ENCODE peak calls at places on chromosomes 5 and 9, in ten cellular contexts. E is H9; F is activated naive CD8-positive, alpha-beta T cell treated with anti-CD3 and anti-CD28 coated beads, Interleukin-2, amount 50 U/mL, for 24 hours; L is cerebellar cortex; S is stimulated activated CD4-positive, alpha-beta T cell treated with anti-CD3 and anti-CD28 coated beads, Interleukin-12 subunit alpha, Interleukin-12 subunit beta, amount 100 ng/mL, for 4 hours; Q is amygdala; C is naive thymus-derived CD8-positive, alpha-beta T cell; P is GM23338; B is endothelial cell; R is kidney tubule cell. Z is an unnamed sample.

GRCh38 chr5:61178702-61179101 is 16.4 kb upstream of the SMIM15 start:
- DNase-seq in E (no peak), F (no peak), L (no peak), S (no peak), Q (no peak), C (no peak), P (no peak), B (no peak), R (peak), Z (no peak)

GRCh38 chr5:93579561-93580386 is 1.2 kb downstream of the NR2F1-AS1 start:
- DNase-seq in E (peak), F (no peak), L (peak), S (no peak), Q (no peak), C (no peak), P (peak), B (no peak), R (peak), Z (no peak)

GRCh38 chr5:171644536-171644935 is 141.1 kb upstream of the SMIM23 start:
- DNase-seq in E (no peak), F (no peak), L (no peak), S (no peak), Q (no peak), C (no peak), P (no peak), B (no peak), R (no peak), Z (no peak)

GRCh38 chr9:114263853-114264510 is 58.9 kb upstream of the ORM1 start:
- DNase-seq in E (peak), F (no peak), L (no peak), S (no peak), Q (no peak), C (no peak), P (peak), B (peak), R (no peak), Z (no peak)

GRCh38 chr5:127893232-127893631 is 190.0 kb downstream of the CCDC192 start:
- DNase-seq in E (no peak), F (no peak), L (no peak), S (no peak), Q (no peak), C (no peak), P (no peak), B (no peak), R (no peak), Z (no peak)

GRCh38 chr5:59317772-59318205 is 575.7 kb downstream of the PDE4D start:
- DNase-seq in E (no peak), F (no peak), L (no peak), S (no peak), Q (no peak), C (no peak), P (no peak), B (no peak), R (no peak), Z (no peak)

GRCh38 chr5:147507480-147508126 is 2.3 kb downstream of the DPYSL3 start:
- DNase-seq in E (no peak), F (no peak), L (no peak), S (no peak), Q (no peak), C (no peak), P (no peak), B (no peak), R (no peak), Z (no peak)

GRCh38 chr9:115850548-115851304 is 302.9 kb upstream of the PAPPA start:
- DNase-seq in E (no peak), F (no peak), L (no peak), S (no peak), Q (no peak), C (no peak), P (no peak), B (no peak), R (peak), Z (no peak)

GRCh38 chr9:127053057-127053821 is 69.2 kb downstream of the ANGPTL2 start:
- DNase-seq in E (no peak), F (no peak), L (no peak), S (no peak), Q (no peak), C (no peak), P (no peak), B (no peak), R (no peak), Z (no peak)

GRCh38 chr5:100406640-100407039 is 128.5 kb upstream of the FAM174A start:
- DNase-seq in E (no peak), F (no peak), L (no peak), S (no peak), Q (no peak), C (no peak), P (no peak), B (no peak), R (no peak), Z (no peak)

GRCh38 chr9:130444565-130445221 is at the start of gene ASS1:
- DNase-seq in E (peak), F (peak), L (no peak), S (peak), Q (peak), C (peak), P (peak), B (peak), R (peak), Z (no peak)

GRCh38 chr9:113446323-113446740 is 17.2 kb upstream of the RGS3 start:
- DNase-seq in E (no peak), F (no peak), L (peak), S (no peak), Q (no peak), C (no peak), P (peak), B (no peak), R (peak), Z (no peak)

GRCh38 chr9:130368631-130369103 is 76.1 kb upstream of the ASS1 start:
- DNase-seq in E (no peak), F (peak), L (no peak), S (no peak), Q (no peak), C (no peak), P (no peak), B (no peak), R (peak), Z (no peak)

GRCh38 chr9:128846680-128847030 is 17.1 kb upstream of the SPOUT1 start:
- DNase-seq in E (no peak), F (no peak), L (no peak), S (no peak), Q (no peak), C (no peak), P (no peak), B (no peak), R (no peak), Z (no peak)

GRCh38 chr5:148952097-148952828 is 110.6 kb downstream of the SH3TC2 start:
- DNase-seq in E (no peak), F (no peak), L (no peak), S (no peak), Q (no peak), C (no peak), P (no peak), B (no peak), R (no peak), Z (no peak)

GRCh38 chr5:95858023-95858461 is 35.5 kb upstream of the GLRX start:
- DNase-seq in E (no peak), F (no peak), L (no peak), S (no peak), Q (peak), C (no peak), P (no peak), B (no peak), R (peak), Z (no peak)

GRCh38 chr9:115668506-115668905 is 485.1 kb upstream of the PAPPA start:
- DNase-seq in E (no peak), F (no peak), L (no peak), S (no peak), Q (no peak), C (no peak), P (no peak), B (no peak), R (peak), Z (no peak)

GRCh38 chr5:94469889-94470288 is 148.5 kb downstream of the KIAA0825 start:
- DNase-seq in E (no peak), F (no peak), L (no peak), S (no peak), Q (no peak), C (no peak), P (no peak), B (no peak), R (no peak), Z (no peak)

GRCh38 chr9:137281345-137282116 is 4.0 kb downstream of the TOR4A start:
- DNase-seq in E (peak), F (no peak), L (no peak), S (no peak), Q (no peak), C (no peak), P (peak), B (peak), R (no peak), Z (no peak)

GRCh38 chr5:373710-374602 is 52.4 kb downstream of the AHRR start:
- DNase-seq in E (peak), F (peak), L (no peak), S (peak), Q (no peak), C (peak), P (peak), B (peak), R (peak), Z (no peak)

GRCh38 chr9:136119259-136120118 is 814 bp upstream of the TMEM250 start:
- DNase-seq in E (peak), F (peak), L (peak), S (no peak), Q (no peak), C (no peak), P (peak), B (peak), R (peak), Z (no peak)

GRCh38 chr9:134687556-134687955 is 46.0 kb downstream of the COL5A1 start:
- DNase-seq in E (no peak), F (no peak), L (no peak), S (no peak), Q (no peak), C (no peak), P (no peak), B (no peak), R (no peak), Z (no peak)

GRCh38 chr9:86741311-86742215 is 205.7 kb downstream of the GAS1 start:
- DNase-seq in E (no peak), F (no peak), L (no peak), S (no peak), Q (no peak), C (no peak), P (no peak), B (no peak), R (peak), Z (no peak)

GRCh38 chr9:135136481-135136880 is 49.0 kb downstream of the OLFM1 start:
- DNase-seq in E (no peak), F (no peak), L (peak), S (no peak), Q (no peak), C (no peak), P (no peak), B (no peak), R (no peak), Z (no peak)

GRCh38 chr5:132414634-132415377 is 45.3 kb downstream of the SLC22A5 start:
- DNase-seq in E (no peak), F (no peak), L (no peak), S (no peak), Q (no peak), C (no peak), P (no peak), B (no peak), R (peak), Z (no peak)

GRCh38 chr9:83027153-83027867 is 35.6 kb downstream of the RASEF start:
- DNase-seq in E (no peak), F (no peak), L (no peak), S (no peak), Q (no peak), C (no peak), P (no peak), B (no peak), R (peak), Z (no peak)

GRCh38 chr5:172411423-172412111 is 42.8 kb downstream of the SH3PXD2B start:
- DNase-seq in E (no peak), F (peak), L (no peak), S (no peak), Q (no peak), C (no peak), P (no peak), B (no peak), R (no peak), Z (no peak)

GRCh38 chr9:124355032-124355940 is 60.0 kb downstream of the PSMB7 start:
- DNase-seq in E (no peak), F (no peak), L (no peak), S (no peak), Q (no peak), C (no peak), P (no peak), B (no peak), R (no peak), Z (no peak)

GRCh38 chr9:77384406-77384805 is 207.1 kb downstream of the VPS13A start:
- DNase-seq in E (no peak), F (no peak), L (no peak), S (no peak), Q (no peak), C (no peak), P (no peak), B (no peak), R (peak), Z (no peak)

GRCh38 chr5:180331647-180331950 is 21.5 kb downstream of the GFPT2 start:
- DNase-seq in E (peak), F (no peak), L (no peak), S (no peak), Q (no peak), C (no peak), P (peak), B (no peak), R (no peak), Z (no peak)

GRCh38 chr9:116998305-116998704 is 311.2 kb downstream of the TRIM32 start:
- DNase-seq in E (no peak), F (no peak), L (no peak), S (no peak), Q (no peak), C (no peak), P (peak), B (peak), R (peak), Z (no peak)

GRCh38 chr5:96562614-96563013 is 99.6 kb upstream of the CAST start:
- DNase-seq in E (no peak), F (no peak), L (no peak), S (no peak), Q (no peak), C (no peak), P (no peak), B (no peak), R (peak), Z (no peak)

GRCh38 chr9:86732514-86732913 is 214.8 kb downstream of the GAS1 start:
- DNase-seq in E (no peak), F (no peak), L (no peak), S (no peak), Q (no peak), C (no peak), P (no peak), B (no peak), R (peak), Z (no peak)